ENCODE peak calls at places on chromosome 2, in nine cellular contexts. C is cardiac fibroblast; K is iPS DF 6.9; Y is CD8-positive, alpha-beta T cell; T is AG04450; R is CD4-positive, alpha-beta memory T cell; X is coronary artery; I is hepatocyte; U is uterus. E is an unnamed sample.

GRCh38 chr2:119694994-119695521 is 16.1 kb downstream of the TMEM177 start:
- DNase-seq in C (peak; percentile 72), K (no peak), Y (peak; percentile 59), T (no peak), R (peak; percentile 36), X (no peak), I (no peak), U (no peak), E (peak; percentile 76)

GRCh38 chr2:237864940-237865622 is 5.7 kb downstream of the RAMP1 start:
- DNase-seq in C (peak; percentile 81), K (no peak), Y (no peak), T (no peak), R (no peak), X (no peak), I (peak; percentile 64), U (peak; percentile 96), E (no peak)

GRCh38 chr2:27494944-27495554 is at the start of gene FNDC4:
- DNase-seq in C (peak; percentile 18), K (no peak), Y (peak; percentile 51), T (no peak), R (peak; percentile 21), X (no peak), I (peak; percentile 59), U (no peak), E (no peak)

GRCh38 chr2:121519732-121520640 is 10.7 kb upstream of the RNU4ATAC start:
- DNase-seq in C (no peak), K (no peak), Y (no peak), T (no peak), R (no peak), X (no peak), I (no peak), U (no peak), E (no peak)

GRCh38 chr2:124983595-124983994 is 958.5 kb downstream of the CNTNAP5 start:
- DNase-seq in C (no peak), K (no peak), Y (no peak), T (no peak), R (no peak), X (no peak), I (no peak), U (no peak), E (no peak)

GRCh38 chr2:168926621-168927386 is 25.7 kb downstream of the G6PC2 start:
- DNase-seq in C (no peak), K (no peak), Y (no peak), T (no peak), R (no peak), X (no peak), I (no peak), U (no peak), E (no peak)

GRCh38 chr2:121570036-121570664 is 39.5 kb downstream of the RNU4ATAC start:
- DNase-seq in C (no peak), K (no peak), Y (no peak), T (no peak), R (no peak), X (no peak), I (no peak), U (no peak), E (no peak)

GRCh38 chr2:101823347-101823791 is 125.9 kb downstream of the MAP4K4 start:
- DNase-seq in C (peak; percentile 73), K (no peak), Y (peak; percentile 76), T (peak; percentile 32), R (peak; percentile 69), X (no peak), I (peak; percentile 75), U (peak; percentile 52), E (peak; percentile 41)

GRCh38 chr2:217185265-217185995 is 325.6 kb upstream of the TNP1 start:
- DNase-seq in C (no peak), K (no peak), Y (no peak), T (no peak), R (no peak), X (no peak), I (no peak), U (no peak), E (no peak)

GRCh38 chr2:75462714-75463113 is 98.0 kb downstream of the EVA1A start:
- DNase-seq in C (no peak), K (no peak), Y (no peak), T (no peak), R (no peak), X (no peak), I (no peak), U (no peak), E (no peak)

GRCh38 chr2:225025917-225026571 is 16.2 kb downstream of the DOCK10 start:
- DNase-seq in C (peak; percentile 76), K (no peak), Y (no peak), T (no peak), R (peak; percentile 30), X (no peak), I (no peak), U (no peak), E (peak; percentile 61)

GRCh38 chr2:58562281-58562680 is 321.2 kb upstream of the FANCL start:
- DNase-seq in C (no peak), K (no peak), Y (no peak), T (no peak), R (no peak), X (no peak), I (no peak), U (no peak), E (no peak)

GRCh38 chr2:30808695-30809094 is 1.4 kb upstream of the CAPN13 start:
- DNase-seq in C (no peak), K (no peak), Y (no peak), T (no peak), R (no peak), X (no peak), I (no peak), U (no peak), E (no peak)
- H3K4me3 ChIP-seq in C (no peak overlapping the region), K (no peak overlapping the region), Y (no peak overlapping the region), T (no peak overlapping the region), R (no peak overlapping the region), X (no peak overlapping the region), I (no peak overlapping the region), U (no peak overlapping the region), E (no peak overlapping the region)

GRCh38 chr2:164369416-164369815 is 251.9 kb downstream of the GRB14 start:
- DNase-seq in C (no peak), K (no peak), Y (no peak), T (no peak), R (no peak), X (no peak), I (no peak), U (no peak), E (no peak)
- H3K4me3 ChIP-seq in C (no peak overlapping the region), K (no peak overlapping the region), Y (no peak overlapping the region), T (no peak overlapping the region), R (no peak overlapping the region), X (no peak overlapping the region), I (no peak overlapping the region), U (no peak overlapping the region), E (no peak overlapping the region)

GRCh38 chr2:188292446-188293239 is 969 bp downstream of the GULP1 start:
- DNase-seq in C (peak; percentile 81), K (no peak), Y (no peak), T (peak; percentile 68), R (no peak), X (peak; percentile 88), I (peak; percentile 90), U (peak; percentile 81), E (no peak)
- H3K4me3 ChIP-seq in C (peak overlapping the region; percentile 83), K (peak overlapping the region; percentile 84), Y (no peak overlapping the region), T (peak overlapping the region; percentile 83), R (no peak overlapping the region), X (peak overlapping the region; percentile 93), I (peak overlapping the region; percentile 83), U (peak overlapping the region; percentile 76), E (no peak overlapping the region)

GRCh38 chr2:18625563-18625962 is 36.2 kb upstream of the NT5C1B start:
- DNase-seq in C (no peak), K (no peak), Y (no peak), T (no peak), R (no peak), X (no peak), I (no peak), U (no peak), E (no peak)
- H3K4me3 ChIP-seq in C (no peak overlapping the region), K (no peak overlapping the region), Y (no peak overlapping the region), T (no peak overlapping the region), R (no peak overlapping the region), X (no peak overlapping the region), I (no peak overlapping the region), U (no peak overlapping the region), E (no peak overlapping the region)

GRCh38 chr2:96325038-96325883 is at the start of gene ITPRIPL1:
- DNase-seq in C (no peak), K (no peak), Y (peak; percentile 58), T (no peak), R (peak; percentile 26), X (no peak), I (peak; percentile 37), U (no peak), E (no peak)
- H3K4me3 ChIP-seq in C (peak within 1 kb of the TSS; percentile 50), K (peak within 1 kb of the TSS; percentile 49), Y (peak within 1 kb of the TSS; percentile 78), T (peak within 1 kb of the TSS; percentile 59), R (peak within 1 kb of the TSS; percentile 69), X (peak within 1 kb of the TSS; percentile 75), I (peak within 1 kb of the TSS; percentile 61), U (peak within 1 kb of the TSS; percentile 34), E (peak within 1 kb of the TSS; percentile 86)

DNA sequence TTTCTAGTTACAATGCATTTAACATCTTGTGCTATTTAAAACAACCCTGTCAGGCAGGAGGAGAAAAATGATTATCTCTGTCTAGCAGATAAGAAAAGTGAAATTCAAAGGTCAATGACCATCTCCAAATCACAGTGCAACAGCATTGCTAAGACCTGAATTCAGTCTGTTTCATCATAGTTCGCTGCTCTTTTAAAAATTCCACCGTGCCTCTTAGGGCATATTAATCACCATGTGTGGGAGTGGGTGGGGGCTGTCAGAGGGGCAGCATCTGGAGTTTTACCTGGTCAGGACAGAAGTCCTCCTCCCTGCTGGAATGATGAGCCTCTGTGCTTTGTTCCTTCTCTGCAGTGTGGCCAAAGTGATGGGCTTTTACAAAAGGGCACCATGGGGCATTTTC is 418.7 kb upstream of the RGPD4 start:
- DNase-seq in C (no peak), K (no peak), Y (no peak), T (no peak), R (no peak), X (no peak), I (no peak), U (no peak), E (no peak)
- H3K4me3 ChIP-seq in C (no peak overlapping the region), K (no peak overlapping the region), Y (no peak overlapping the region), T (no peak overlapping the region), R (no peak overlapping the region), X (no peak overlapping the region), I (no peak overlapping the region), U (no peak overlapping the region), E (no peak overlapping the region)